ENCODE peak calls at places on chromosomes 1 and 21, in nine cellular contexts. L is left lung, C is heart left ventricle, U is mesothelial cell of epicardium, K is D721Med, E is pancreas, V is uterus, S is ascending aorta, Y is cardiac fibroblast. G is an unnamed sample.

GRCh38 chr1:201406831-201407406 is 7.8 kb upstream of the LAD1 start:
- DNase-seq in E (no peak), L (no peak), C (no peak), K (no peak), Y (no peak), U (no peak), S (no peak), V (no peak), G (no peak)

GRCh38 chr1:30407862-30408580 is 315.4 kb downstream of the MATN1 start:
- DNase-seq in V (peak; percentile 35), Y (no peak), C (no peak), S (peak; percentile 45), E (no peak), U (no peak), L (peak; percentile 10), K (no peak), G (no peak)

GRCh38 chr21:46295996-46296752 is 10.0 kb downstream of the YBEY start:
- DNase-seq in V (peak; percentile 80), E (peak; percentile 30), Y (peak; percentile 88), L (peak; percentile 78), S (peak; percentile 80), U (no peak), K (no peak), C (peak; percentile 95), G (peak; percentile 89)

GRCh38 chr1:223261914-223262313 is 102.1 kb downstream of the SUSD4 start:
- DNase-seq in C (no peak), L (no peak), Y (no peak), S (no peak), E (no peak), K (no peak), U (no peak), V (no peak), G (no peak)

GRCh38 chr1:72241397-72241796 is 40.9 kb downstream of the NEGR1 start:
- DNase-seq in E (no peak), C (no peak), Y (no peak), K (no peak), L (no peak), V (no peak), S (no peak), U (no peak), G (no peak)

GRCh38 chr1:164602480-164603093 is 43.6 kb downstream of the PBX1 start:
- DNase-seq in Y (peak; percentile 74), E (peak; percentile 71), C (peak; percentile 67), S (peak; percentile 74), L (peak; percentile 66), K (no peak), U (no peak), V (peak; percentile 70), G (peak; percentile 35)

GRCh38 chr1:162310337-162310736 is 66.3 kb downstream of the SPATA46 start:
- DNase-seq in U (no peak), S (no peak), K (no peak), C (no peak), Y (no peak), E (no peak), L (no peak), V (no peak), G (no peak)

GRCh38 chr1:39462074-39462473 is 29.4 kb upstream of the BMP8A start:
- DNase-seq in E (no peak), C (no peak), V (no peak), L (no peak), U (no peak), Y (no peak), S (no peak), K (no peak), G (no peak)

GRCh38 chr1:163509126-163509525 is 187.4 kb downstream of the NUF2 start:
- DNase-seq in E (no peak), S (no peak), L (no peak), V (no peak), Y (no peak), U (no peak), K (no peak), C (no peak), G (no peak)

GRCh38 chr1:201597551-201598230 is 58.8 kb downstream of the NAV1 start:
- DNase-seq in K (no peak), S (peak; percentile 63), Y (no peak), V (peak; percentile 57), E (peak; percentile 98), C (peak; percentile 53), L (peak; percentile 91), U (no peak), G (peak; percentile 51)

GRCh38 chr1:1349256-1350012 is at the start of gene DVL1:
- DNase-seq in L (peak; percentile 67), E (peak; percentile 66), C (peak; percentile 76), K (no peak), U (peak; percentile 72), V (peak; percentile 65), Y (peak; percentile 70), S (peak; percentile 83), G (peak; percentile 88)

GRCh38 chr1:98405581-98406059 is 255.9 kb upstream of the SNX7 start:
- DNase-seq in U (no peak), V (no peak), Y (no peak), S (no peak), K (no peak), L (no peak), C (no peak), E (no peak), G (no peak)

GRCh38 chr1:225476538-225476988 is 48.7 kb upstream of the LBR start:
- DNase-seq in L (no peak), S (peak; percentile 57), V (no peak), C (no peak), E (no peak), K (no peak), U (no peak), Y (no peak), G (no peak)

GRCh38 chr1:56339786-56340465 is 239.4 kb downstream of the PLPP3 start:
- DNase-seq in K (no peak), S (no peak), L (no peak), E (no peak), Y (peak; percentile 36), C (no peak), U (no peak), V (no peak), G (no peak)

GRCh38 chr1:17922833-17923232 is 167.7 kb downstream of the ACTL8 start:
- DNase-seq in L (no peak), V (no peak), K (no peak), C (peak; percentile 39), U (no peak), Y (peak; percentile 28), E (no peak), S (no peak), G (no peak)

GRCh38 chr1:93713247-93713764 is 31.7 kb upstream of the BCAR3 start:
- DNase-seq in Y (no peak), L (no peak), U (no peak), C (no peak), V (no peak), K (no peak), S (peak; percentile 2), E (no peak), G (no peak)

GRCh38 chr1:185279571-185279970 is 37.5 kb downstream of the IVNS1ABP start:
- DNase-seq in S (no peak), V (no peak), L (no peak), K (no peak), C (no peak), E (no peak), U (no peak), Y (no peak), G (no peak)

GRCh38 chr1:45913183-45913924 is 109.9 kb downstream of the MAST2 start:
- DNase-seq in S (peak; percentile 87), U (no peak), K (no peak), L (no peak), C (peak; percentile 80), V (peak; percentile 88), E (no peak), Y (peak; percentile 96), G (peak; percentile 57)

GRCh38 chr1:235781807-235782206 is 84.9 kb downstream of the LYST start:
- DNase-seq in K (no peak), U (no peak), S (no peak), V (no peak), L (no peak), C (no peak), Y (peak; percentile 10), E (no peak), G (no peak)

GRCh38 chr1:6001992-6002576 is 9.9 kb upstream of the NPHP4 start:
- DNase-seq in E (no peak), C (peak; percentile 75), L (peak; percentile 27), U (no peak), Y (no peak), V (no peak), S (no peak), K (no peak), G (peak; percentile 64)

DNA sequence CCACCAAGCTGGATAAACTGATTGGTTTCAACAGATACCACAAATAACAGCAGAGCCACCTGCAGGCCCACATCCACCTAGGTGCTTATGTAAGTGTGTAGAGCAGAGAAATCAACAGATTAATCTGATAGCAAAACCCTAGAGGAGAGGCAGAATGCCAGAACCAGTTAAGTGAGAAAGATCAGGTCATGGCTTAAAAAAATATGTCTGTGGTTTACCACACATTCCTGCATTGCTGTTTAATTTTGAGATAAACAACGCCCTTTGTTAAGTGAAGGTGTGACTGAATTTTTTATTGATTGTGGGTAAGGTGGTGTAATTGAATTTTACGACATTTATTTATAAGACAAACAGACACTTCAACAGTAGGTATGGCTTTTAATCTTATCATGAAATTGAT is 21.2 kb downstream of the CRNN start:
- DNase-seq in E (no peak), U (no peak), K (no peak), V (no peak), L (no peak), S (no peak), Y (no peak), C (no peak), G (no peak)
- TF ChIP-seq CTCF in E (no peak), U (no peak), K (no peak), V (no peak), L (no peak), S (no peak), Y (no peak), C (no peak), G (no peak)

GRCh38 chr1:209899948-209900347 is 38.1 kb upstream of the SYT14 start:
- DNase-seq in U (no peak), Y (no peak), K (no peak), L (no peak), C (no peak), S (no peak), V (no peak), E (no peak), G (no peak)
- TF ChIP-seq CTCF in U (no peak), Y (peak; percentile 27), K (peak; percentile 72), L (no peak), C (no peak), S (no peak), V (no peak), E (no peak), G (no peak)

GRCh38 chr1:36187800-36188593 is 32.0 kb downstream of the MAP7D1 start:
- DNase-seq in L (peak; percentile 85), Y (peak; percentile 97), V (peak; percentile 88), U (peak; percentile 53), E (peak; percentile 77), C (peak; percentile 92), S (peak; percentile 95), K (peak; percentile 74), G (peak; percentile 85)
- TF ChIP-seq CTCF in L (peak; percentile 91), Y (peak; percentile 95), V (peak; percentile 96), U (peak; percentile 81), E (peak; percentile 78), C (peak; percentile 88), S (peak; percentile 91), K (peak; percentile 92), G (peak; percentile 93)

DNA sequence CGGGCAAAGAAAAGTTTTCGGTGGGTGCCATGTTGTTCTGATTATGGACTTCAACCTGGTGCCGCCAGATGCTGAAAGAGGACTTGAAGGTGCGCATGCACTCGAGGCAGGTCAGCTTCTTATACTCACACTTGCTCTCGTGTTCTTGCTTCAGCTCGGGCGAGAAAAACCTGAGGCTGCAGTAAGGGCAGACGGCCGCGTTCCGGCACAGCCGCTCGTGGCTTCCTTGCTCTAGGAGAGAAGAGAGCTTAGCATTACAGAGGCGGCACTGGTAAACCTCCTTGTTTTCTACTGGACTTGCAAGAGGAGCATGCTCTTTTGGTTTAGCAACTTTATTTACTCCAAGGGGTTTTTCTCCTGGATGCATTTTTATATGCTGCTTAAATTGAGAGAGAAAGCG is 18.5 kb downstream of the ZBTB21 start:
- DNase-seq in V (no peak), Y (no peak), C (no peak), S (no peak), L (no peak), E (no peak), U (no peak), K (no peak), G (no peak)
- TF ChIP-seq CTCF in V (no peak), Y (no peak), C (no peak), S (no peak), L (no peak), E (no peak), U (no peak), K (no peak), G (no peak)